ENCODE peak calls at places on chromosomes 6 and 20, in eight cellular contexts. T, L, Z, C, P, G, U and Y are unnamed samples.

GRCh38 chr6:126170875-126171489 is 168.9 kb upstream of the CENPW start:
- DNase-seq in T (peak), L (peak), Z (no peak), C (no peak), P (peak), G (peak), U (no peak), Y (peak)

GRCh38 chr20:62156592-62157386 is 13.2 kb downstream of the SS18L1 start:
- DNase-seq in T (peak), L (peak), Z (no peak), C (peak), P (peak), G (peak), U (peak), Y (no peak)

GRCh38 chr6:89084954-89085353 is 4.4 kb downstream of the PNRC1 start:
- DNase-seq in T (no peak), L (peak), Z (peak), C (no peak), P (peak), G (no peak), U (no peak), Y (no peak)

GRCh38 chr6:52130440-52130839 is 43.0 kb upstream of the PKHD1 start:
- DNase-seq in T (no peak), L (no peak), Z (no peak), C (no peak), P (peak), G (no peak), U (no peak), Y (no peak)

GRCh38 chr6:49551126-49551865 is 828 bp downstream of the C6orf141 start:
- DNase-seq in T (no peak), L (peak), Z (peak), C (no peak), P (peak), G (peak), U (peak), Y (no peak)

GRCh38 chr20:5918856-5919633 is 31.3 kb downstream of the TRMT6 start:
- DNase-seq in T (no peak), L (no peak), Z (peak), C (no peak), P (no peak), G (no peak), U (no peak), Y (peak)

GRCh38 chr6:147930743-147931142 is 411.9 kb upstream of the SASH1 start:
- DNase-seq in T (no peak), L (no peak), Z (no peak), C (no peak), P (no peak), G (no peak), U (no peak), Y (no peak)

GRCh38 chr20:63708301-63709148 is 686 bp downstream of the ZGPAT start:
- DNase-seq in T (no peak), L (no peak), Z (no peak), C (no peak), P (peak), G (peak), U (no peak), Y (no peak)

GRCh38 chr20:60237981-60238380 is 279.8 kb downstream of the CDH26 start:
- DNase-seq in T (no peak), L (no peak), Z (no peak), C (no peak), P (no peak), G (no peak), U (no peak), Y (no peak)

GRCh38 chr6:1313755-1314503 is 2.0 kb downstream of the FOXQ1 start:
- DNase-seq in T (no peak), L (no peak), Z (no peak), C (no peak), P (peak), G (peak), U (no peak), Y (no peak)

GRCh38 chr6:42217523-42218367 is at the start of gene MRPS10:
- DNase-seq in T (peak), L (peak), Z (peak), C (peak), P (peak), G (peak), U (peak), Y (peak)

GRCh38 chr20:5535211-5535756 is 214.9 kb upstream of the SHLD1 start:
- DNase-seq in T (no peak), L (no peak), Z (peak), C (no peak), P (no peak), G (no peak), U (no peak), Y (peak)

GRCh38 chr20:41509801-41510200 is 108.4 kb downstream of the CHD6 start:
- DNase-seq in T (no peak), L (no peak), Z (no peak), C (no peak), P (no peak), G (no peak), U (no peak), Y (no peak)

GRCh38 chr6:151068761-151069312 is 170.9 kb upstream of the AKAP12 start:
- DNase-seq in T (no peak), L (no peak), Z (no peak), C (no peak), P (no peak), G (no peak), U (no peak), Y (peak)